ENCODE peak calls at places on chromosomes 16 and 17, in four cellular contexts. V is transverse colon, R is sigmoid colon, W is esophagus muscularis mucosa. F is an unnamed sample.
A peak's percentile ranks its signal among the peaks of the same experiment; 100 is the strongest.

GRCh38 chr16:54068212-54068611 is 218.4 kb downstream of the IRX3 start:
- DNase-seq in V (no peak), R (no peak), W (no peak), F (no peak)

GRCh38 chr17:38333635-38334295 is 10.0 kb downstream of the GPR179 start:
- DNase-seq in V (peak; percentile 32), R (no peak), W (no peak), F (peak; percentile 29)

GRCh38 chr17:55294042-55294751 is 29.4 kb downstream of the HLF start:
- DNase-seq in V (no peak), R (no peak), W (no peak), F (no peak)

GRCh38 chr16:962901-963814 is 7.6 kb downstream of the LMF1 start:
- DNase-seq in V (no peak), R (no peak), W (no peak), F (no peak)

GRCh38 chr17:58385359-58385899 is 31.9 kb downstream of the RNF43 start:
- DNase-seq in V (no peak), R (no peak), W (no peak), F (no peak)

GRCh38 chr16:67104845-67105244 is 4.9 kb upstream of the PHAF1 start:
- DNase-seq in V (peak; percentile 68), R (no peak), W (no peak), F (no peak)

GRCh38 chr17:57243171-57243622 is 13.1 kb upstream of the MSI2 start:
- DNase-seq in V (peak; percentile 79), R (peak; percentile 81), W (no peak), F (peak; percentile 73)

GRCh38 chr16:65070831-65071230 is 51.0 kb downstream of the CDH11 start:
- DNase-seq in V (peak; percentile 52), R (peak; percentile 80), W (peak; percentile 92), F (peak; percentile 26)

GRCh38 chr17:3972281-3972731 is 8.1 kb upstream of the ATP2A3 start:
- DNase-seq in V (peak; percentile 46), R (no peak), W (no peak), F (no peak)

GRCh38 chr17:38460716-38461650 is 32.7 kb downstream of the ARHGAP23 start:
- DNase-seq in V (no peak), R (no peak), W (no peak), F (no peak)

GRCh38 chr16:12149971-12150370 is 173.4 kb downstream of the SNX29 start:
- DNase-seq in V (no peak), R (no peak), W (no peak), F (no peak)

GRCh38 chr17:45229681-45230409 is 8.2 kb downstream of the FMNL1 start:
- DNase-seq in V (peak; percentile 48), R (no peak), W (no peak), F (no peak)

GRCh38 chr16:81261049-81261648 is 22.7 kb downstream of the BCO1 start:
- DNase-seq in V (no peak), R (no peak), W (no peak), F (peak; percentile 31)

GRCh38 chr17:62707425-62707739 is 79.9 kb downstream of the MRC2 start:
- DNase-seq in V (no peak), R (no peak), W (no peak), F (no peak)

GRCh38 chr16:51596247-51596646 is 445.2 kb upstream of the SALL1 start:
- DNase-seq in V (no peak), R (no peak), W (no peak), F (no peak)

GRCh38 chr16:24098896-24099295 is 157.2 kb upstream of the CACNG3 start:
- DNase-seq in V (no peak), R (no peak), W (peak; percentile 77), F (no peak)

DNA sequence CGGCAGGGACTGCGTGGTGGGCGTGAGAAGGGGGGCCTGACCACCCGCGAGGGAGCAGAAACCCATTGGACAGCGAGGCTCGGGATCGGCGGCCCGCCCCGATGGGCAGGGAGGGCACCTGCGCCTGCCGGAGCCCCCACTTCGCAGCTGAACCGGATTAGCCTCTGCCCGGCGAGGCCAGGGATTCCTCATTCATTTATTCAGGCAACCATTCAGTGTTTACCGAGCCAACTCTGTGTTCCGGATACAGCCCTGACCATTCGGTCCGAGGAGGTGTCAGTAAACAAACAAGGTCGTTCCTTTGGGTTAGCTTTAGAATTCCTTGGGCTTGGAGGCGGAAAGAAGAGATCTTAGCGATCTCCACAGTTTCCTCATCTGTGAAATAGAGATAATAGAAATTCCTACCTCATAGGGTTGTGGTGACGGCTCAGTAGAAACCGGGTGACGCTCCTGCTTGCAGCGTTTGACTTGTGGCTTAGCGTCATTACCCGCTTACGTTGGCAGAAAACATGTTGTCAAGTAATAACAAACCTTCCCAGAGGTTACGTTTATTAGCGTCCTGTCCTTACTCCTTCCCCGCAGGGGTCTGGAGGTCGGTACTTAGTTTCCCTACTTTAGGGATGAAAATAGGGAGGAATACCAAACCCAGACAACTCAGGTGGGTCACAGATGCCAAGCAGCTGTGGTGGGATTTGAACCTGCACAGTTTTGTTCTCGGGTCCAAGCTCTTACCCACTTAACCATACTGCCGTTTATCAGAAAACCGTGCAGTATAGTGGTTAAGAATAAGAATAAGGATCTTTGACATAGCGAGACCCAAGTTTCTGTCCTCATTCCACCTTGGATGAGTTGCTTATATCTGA is 893 bp downstream of the POLR3E start:
- DNase-seq in V (peak; percentile 64), R (peak; percentile 85), W (peak; percentile 92), F (peak; percentile 50)
- TF ChIP-seq POLR2AphosphoS5 in V (peak; percentile 74), R (peak; percentile 71), W (peak; percentile 67), F (peak; percentile 27)

DNA sequence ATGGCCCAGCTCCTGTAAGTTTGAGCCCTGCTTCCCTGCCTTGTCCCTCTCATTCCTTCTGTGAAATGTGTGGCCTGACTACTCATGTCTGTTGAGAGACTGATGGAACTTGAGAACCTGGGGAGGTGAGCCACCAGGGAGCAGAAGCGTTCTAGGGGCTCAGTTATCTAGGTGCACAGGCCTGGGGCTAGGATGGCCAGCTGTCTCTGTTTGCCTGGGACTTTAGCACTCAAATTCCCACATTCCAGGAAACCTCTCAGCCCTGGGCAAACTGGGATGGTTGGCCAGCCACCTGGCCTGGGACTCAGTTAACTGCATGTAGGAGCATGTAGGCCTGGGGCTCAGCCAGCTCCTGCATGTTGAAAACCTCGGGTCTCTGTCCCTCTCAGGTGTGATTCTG is 9.3 kb upstream of the EPN3 start:
- DNase-seq in V (no peak), R (no peak), W (no peak), F (no peak)
- H3K27ac ChIP-seq in V (no peak overlapping the region), R (no peak overlapping the region), W (no peak overlapping the region), F (no peak overlapping the region)

DNA sequence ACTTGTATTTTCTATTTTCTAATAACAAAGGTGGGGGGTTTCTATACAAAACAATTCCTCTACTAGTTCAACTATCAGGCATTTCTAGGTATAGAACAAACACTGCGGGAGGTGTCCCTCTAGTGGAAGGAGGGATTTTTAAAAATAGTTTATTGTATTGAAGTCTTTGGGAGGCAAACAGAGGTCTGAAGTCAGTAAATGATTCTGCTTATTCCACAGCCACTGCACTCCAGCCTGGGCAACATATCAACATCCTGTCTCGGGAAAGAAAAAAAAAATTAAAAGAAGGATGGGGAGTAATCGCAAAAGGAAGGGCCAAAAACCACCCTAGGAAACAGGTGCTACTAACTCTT is 648 bp upstream of the ERCC4 start:
- DNase-seq in V (no peak), R (no peak), W (no peak), F (no peak)
- TF ChIP-seq CTCF in V (no peak), R (no peak), W (no peak), F (no peak)

GRCh38 chr17:1995321-1996242 is 29.6 kb downstream of the RTN4RL1 start:
- DNase-seq in V (no peak), R (no peak), W (no peak), F (peak; percentile 50)
- TF ChIP-seq POLR2AphosphoS5 in V (no peak), R (no peak), W (no peak), F (no peak)

GRCh38 chr17:28530926-28531325 is 21.5 kb downstream of the UNC119 start:
- DNase-seq in V (no peak), R (no peak), W (no peak), F (no peak)

GRCh38 chr17:28532063-28532960 is 20.1 kb downstream of the UNC119 start:
- DNase-seq in V (no peak), R (no peak), W (no peak), F (no peak)

GRCh38 chr17:28534740-28535375 is 17.6 kb downstream of the UNC119 start:
- DNase-seq in V (no peak), R (no peak), W (no peak), F (no peak)

GRCh38 chr17:28530250-28530649 is 22.2 kb downstream of the UNC119 start:
- DNase-seq in V (no peak), R (no peak), W (no peak), F (no peak)

GRCh38 chr17:28533091-28533670 is 19.2 kb downstream of the UNC119 start:
- DNase-seq in V (peak; percentile 52), R (no peak), W (no peak), F (no peak)
- H3K27ac ChIP-seq in V (no peak overlapping the region), R (no peak overlapping the region), W (no peak overlapping the region), F (no peak overlapping the region)